ENCODE peak calls at places on chromosome 21, in nine cellular contexts. S is pancreas, U is B cell, H is fibroblast of lung, D is lower lobe of right lung, F is upper lobe of right lung, Z is WERI-Rb-1, X is AG10803, K is body of pancreas. T is an unnamed sample.

GRCh38 chr21:41762236-41762635 is 4.6 kb downstream of the RIPK4 start:
- DNase-seq in S (no peak), U (no peak), H (no peak), D (no peak), F (no peak), Z (no peak), X (no peak), K (peak), T (no peak)

GRCh38 chr21:31161157-31161556 is 122.9 kb upstream of the KRTAP19-8 start:
- DNase-seq in S (no peak), U (no peak), H (peak), D (no peak), F (no peak), Z (no peak), X (peak), K (no peak), T (no peak)

GRCh38 chr21:42991992-42992740 is 17.8 kb downstream of the PKNOX1 start:
- DNase-seq in S (no peak), U (no peak), H (peak), D (peak), F (peak), Z (no peak), X (peak), K (peak), T (no peak)

GRCh38 chr21:42375966-42376337 is 9.6 kb upstream of the TFF1 start:
- DNase-seq in S (no peak), U (no peak), H (no peak), D (no peak), F (no peak), Z (no peak), X (no peak), K (no peak), T (no peak)

GRCh38 chr21:28177008-28177603 is 815.6 kb downstream of the LTN1 start:
- DNase-seq in S (no peak), U (no peak), H (no peak), D (no peak), F (no peak), Z (no peak), X (peak), K (no peak), T (no peak)

GRCh38 chr21:17590443-17590842 is 22.3 kb downstream of the BTG3 start:
- DNase-seq in S (no peak), U (no peak), H (no peak), D (no peak), F (no peak), Z (no peak), X (peak), K (no peak), T (no peak)

GRCh38 chr21:41250519-41250918 is 66.1 kb upstream of the FAM3B start:
- DNase-seq in S (peak), U (no peak), H (peak), D (no peak), F (no peak), Z (no peak), X (peak), K (peak), T (no peak)

GRCh38 chr21:9767592-9768375 is 753.6 kb upstream of the TPTE start:
- DNase-seq in S (no peak), U (no peak), H (no peak), D (no peak), F (no peak), Z (no peak), X (no peak), K (no peak), T (peak)

GRCh38 chr21:31514598-31514997 is 144.9 kb upstream of the SOD1 start:
- DNase-seq in S (peak), U (no peak), H (peak), D (no peak), F (no peak), Z (no peak), X (no peak), K (peak), T (no peak)

GRCh38 chr21:39954570-39954969 is 87.3 kb downstream of the PCP4 start:
- DNase-seq in S (no peak), U (no peak), H (no peak), D (no peak), F (no peak), Z (no peak), X (no peak), K (no peak), T (no peak)

GRCh38 chr21:31557956-31558838 is 101.3 kb upstream of the SOD1 start:
- DNase-seq in S (no peak), U (peak), H (peak), D (no peak), F (peak), Z (peak), X (no peak), K (peak), T (no peak)

GRCh38 chr21:15604424-15604823 is 125.4 kb upstream of the USP25 start:
- DNase-seq in S (no peak), U (no peak), H (peak), D (no peak), F (no peak), Z (no peak), X (peak), K (no peak), T (no peak)

GRCh38 chr21:42621166-42621827 is 32.1 kb upstream of the PDE9A start:
- DNase-seq in S (no peak), U (no peak), H (no peak), D (peak), F (peak), Z (no peak), X (no peak), K (peak), T (no peak)

GRCh38 chr21:31656199-31657095 is 3.0 kb upstream of the SOD1 start:
- DNase-seq in S (no peak), U (no peak), H (peak), D (no peak), F (no peak), Z (no peak), X (peak), K (no peak), T (peak)

GRCh38 chr21:8988696-8989095 is 1532.7 kb upstream of the TPTE start:
- DNase-seq in S (no peak), U (no peak), H (peak), D (no peak), F (no peak), Z (no peak), X (no peak), K (no peak), T (no peak)

GRCh38 chr21:15706686-15707085 is 23.1 kb upstream of the USP25 start:
- DNase-seq in S (no peak), U (no peak), H (peak), D (no peak), F (no peak), Z (no peak), X (peak), K (no peak), T (no peak)

GRCh38 chr21:42607525-42608102 is 45.8 kb upstream of the PDE9A start:
- DNase-seq in S (no peak), U (no peak), H (no peak), D (no peak), F (peak), Z (no peak), X (no peak), K (no peak), T (no peak)

GRCh38 chr21:20971296-20971921 is 26.8 kb upstream of the NCAM2 start:
- DNase-seq in S (no peak), U (peak), H (peak), D (no peak), F (no peak), Z (peak), X (peak), K (peak), T (no peak)

GRCh38 chr21:42598159-42598735 is 55.2 kb upstream of the PDE9A start:
- DNase-seq in S (no peak), U (no peak), H (no peak), D (no peak), F (no peak), Z (no peak), X (no peak), K (no peak), T (no peak)

GRCh38 chr21:38917045-38917774 is 111.5 kb downstream of the ETS2 start:
- DNase-seq in S (no peak), U (no peak), H (no peak), D (no peak), F (no peak), Z (no peak), X (no peak), K (no peak), T (no peak)

GRCh38 chr21:28294046-28294445 is 698.6 kb downstream of the LTN1 start:
- DNase-seq in S (no peak), U (no peak), H (peak), D (no peak), F (no peak), Z (no peak), X (peak), K (no peak), T (no peak)

GRCh38 chr21:37642493-37642892 is 273.8 kb downstream of the KCNJ6 start:
- DNase-seq in S (no peak), U (peak), H (no peak), D (no peak), F (no peak), Z (peak), X (no peak), K (peak), T (no peak)
- TF ChIP-seq CTCF in S (no peak), U (peak), H (no peak), D (peak), F (peak), Z (peak), X (no peak), K (peak), T (peak)

GRCh38 chr21:44304846-44305245 is 5.0 kb downstream of the PFKL start:
- DNase-seq in S (no peak), U (peak), H (peak), D (no peak), F (no peak), Z (peak), X (peak), K (peak), T (no peak)
- TF ChIP-seq CTCF in S (peak), U (peak), H (peak), D (peak), F (peak), Z (peak), X (peak), K (peak), T (peak)

GRCh38 chr21:46097826-46098286 is at the start of gene COL6A2:
- DNase-seq in S (peak), U (peak), H (peak), D (peak), F (peak), Z (peak), X (peak), K (peak), T (peak)
- TF ChIP-seq CTCF in S (no peak), U (no peak), H (peak), D (peak), F (peak), Z (peak), X (no peak), K (no peak), T (peak)

GRCh38 chr21:35256468-35256988 is 207.4 kb upstream of the RUNX1 start:
- DNase-seq in S (peak), U (no peak), H (peak), D (peak), F (peak), Z (no peak), X (peak), K (peak), T (peak)
- TF ChIP-seq CTCF in S (no peak), U (no peak), H (no peak), D (no peak), F (no peak), Z (no peak), X (peak), K (no peak), T (no peak)

DNA sequence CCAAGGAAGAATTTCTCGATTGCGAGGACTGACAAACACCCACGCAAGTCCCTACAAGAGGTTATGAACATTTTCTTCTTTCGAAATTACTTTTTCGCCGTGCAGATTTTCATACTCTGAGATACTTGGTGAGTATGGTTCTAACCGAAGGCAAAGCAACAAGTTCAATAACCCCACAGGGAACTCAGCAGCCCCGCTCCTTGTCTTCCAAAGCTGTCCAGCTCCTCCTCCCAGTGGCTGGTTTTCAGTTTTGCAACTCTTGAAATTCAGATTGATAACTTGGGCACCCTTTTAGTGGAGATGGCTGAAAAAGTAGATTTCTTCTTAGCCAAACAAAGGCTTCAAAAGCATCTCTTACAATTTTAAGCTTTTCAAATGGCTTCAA is 154.4 kb downstream of the SETD4 start:
- DNase-seq in S (no peak), U (no peak), H (no peak), D (no peak), F (no peak), Z (no peak), X (no peak), K (no peak), T (no peak)
- TF ChIP-seq CTCF in S (no peak), U (no peak), H (no peak), D (no peak), F (no peak), Z (no peak), X (no peak), K (no peak), T (no peak)

DNA sequence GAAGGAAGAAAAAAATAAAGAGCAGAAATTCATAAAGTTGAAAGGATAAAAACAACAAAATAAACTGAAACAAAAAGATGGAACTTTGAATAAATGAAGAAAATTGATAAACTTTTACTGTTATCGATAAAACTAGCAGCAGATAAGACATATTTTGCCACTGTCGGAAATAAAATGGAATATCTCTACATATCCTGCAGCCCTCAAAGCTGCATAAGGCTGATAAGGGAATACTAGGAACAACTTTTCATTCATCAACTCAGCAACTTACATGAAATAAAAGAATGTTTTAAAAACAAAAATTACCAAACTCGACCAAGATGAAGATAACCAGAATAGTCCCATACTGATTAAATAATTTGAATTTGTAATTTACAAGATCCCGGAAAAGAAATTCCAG is 48.0 kb upstream of the GRIK1 start:
- DNase-seq in S (no peak), U (no peak), H (no peak), D (no peak), F (no peak), Z (no peak), X (no peak), K (no peak), T (no peak)
- TF ChIP-seq CTCF in S (no peak), U (no peak), H (no peak), D (no peak), F (no peak), Z (no peak), X (no peak), K (no peak), T (no peak)

DNA sequence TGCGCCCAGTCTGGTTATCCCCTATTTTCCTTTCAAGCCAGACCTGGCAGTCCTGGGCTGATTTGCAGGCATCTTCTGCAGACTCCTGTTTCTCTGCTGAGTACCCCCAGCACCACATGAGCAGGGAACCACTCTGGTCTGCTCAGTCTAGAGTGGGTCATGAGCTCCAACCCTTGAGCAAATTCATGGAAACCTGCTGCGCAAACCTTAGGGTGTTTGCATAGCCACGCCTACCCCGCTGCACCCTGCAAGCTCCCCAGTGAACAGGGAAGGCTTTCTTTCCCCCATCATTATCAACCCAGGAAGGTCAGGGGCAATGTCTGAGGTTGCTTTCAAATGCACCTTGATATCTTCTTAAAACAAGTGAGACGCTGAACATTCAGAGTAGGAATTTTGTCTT is 11.0 kb upstream of the KCNE1 start:
- DNase-seq in S (no peak), U (no peak), H (no peak), D (no peak), F (no peak), Z (no peak), X (no peak), K (peak), T (no peak)
- TF ChIP-seq CTCF in S (no peak), U (no peak), H (no peak), D (no peak), F (no peak), Z (no peak), X (no peak), K (no peak), T (no peak)

GRCh38 chr21:32727728-32728454 is at the start of gene SYNJ1:
- DNase-seq in S (peak), U (peak), H (peak), D (peak), F (peak), Z (peak), X (peak), K (peak), T (peak)
- TF ChIP-seq CTCF in S (no peak), U (no peak), H (no peak), D (no peak), F (no peak), Z (no peak), X (no peak), K (no peak), T (no peak)

GRCh38 chr21:26842976-26843911 is 2.0 kb downstream of the ADAMTS1 start:
- DNase-seq in S (peak), U (no peak), H (peak), D (peak), F (peak), Z (no peak), X (peak), K (peak), T (peak)
- TF ChIP-seq CTCF in S (no peak), U (no peak), H (no peak), D (peak), F (no peak), Z (no peak), X (peak), K (no peak), T (peak)

T was measured in osteocyte.